ENCODE peak calls at places on chromosome 9, in nine cellular contexts. One of them, this sample, is unnamed.
A peak's percentile ranks its signal among the peaks of the same experiment; 100 is the strongest.

GRCh38 chr9:93154293-93154903 is 20.3 kb upstream of the NINJ1 start:
- DNase-seq in MG63: peak; percentile 22
- DNase-seq in H1: peak; percentile 84
- DNase-seq in CD4-positive, CD25-positive, alpha-beta regulatory T cell: no peak
- DNase-seq in lower lobe of right lung: no peak
- DNase-seq in cardiac muscle cell: peak; percentile 17
- DNase-seq in GM23338: peak; percentile 86
- DNase-seq in fibroblast of lung: no peak
- DNase-seq in ovary: no peak
- DNase-seq in this sample: no peak

GRCh38 chr9:91155746-91156145 is 206.0 kb downstream of the AUH start:
- DNase-seq in MG63: no peak
- DNase-seq in H1: no peak
- DNase-seq in CD4-positive, CD25-positive, alpha-beta regulatory T cell: no peak
- DNase-seq in lower lobe of right lung: no peak
- DNase-seq in cardiac muscle cell: no peak
- DNase-seq in GM23338: no peak
- DNase-seq in fibroblast of lung: no peak
- DNase-seq in ovary: no peak
- DNase-seq in this sample: no peak

GRCh38 chr9:16794871-16795639 is 75.4 kb downstream of the BNC2 start:
- DNase-seq in MG63: peak; percentile 85
- DNase-seq in H1: no peak
- DNase-seq in CD4-positive, CD25-positive, alpha-beta regulatory T cell: no peak
- DNase-seq in lower lobe of right lung: no peak
- DNase-seq in cardiac muscle cell: peak; percentile 88
- DNase-seq in GM23338: no peak
- DNase-seq in fibroblast of lung: peak; percentile 68
- DNase-seq in ovary: no peak
- DNase-seq in this sample: no peak

GRCh38 chr9:81584099-81584498 is 105.2 kb downstream of the TLE1 start:
- DNase-seq in MG63: no peak
- DNase-seq in H1: no peak
- DNase-seq in CD4-positive, CD25-positive, alpha-beta regulatory T cell: no peak
- DNase-seq in lower lobe of right lung: no peak
- DNase-seq in cardiac muscle cell: no peak
- DNase-seq in GM23338: no peak
- DNase-seq in fibroblast of lung: no peak
- DNase-seq in ovary: no peak
- DNase-seq in this sample: no peak

GRCh38 chr9:87594218-87594617 is 96.6 kb downstream of the DAPK1 start:
- DNase-seq in MG63: no peak
- DNase-seq in H1: no peak
- DNase-seq in CD4-positive, CD25-positive, alpha-beta regulatory T cell: no peak
- DNase-seq in lower lobe of right lung: peak; percentile 45
- DNase-seq in cardiac muscle cell: peak; percentile 45
- DNase-seq in GM23338: no peak
- DNase-seq in fibroblast of lung: peak; percentile 39
- DNase-seq in ovary: no peak
- DNase-seq in this sample: no peak

GRCh38 chr9:115694014-115694413 is 459.6 kb upstream of the PAPPA start:
- DNase-seq in MG63: peak; percentile 9
- DNase-seq in H1: peak; percentile 52
- DNase-seq in CD4-positive, CD25-positive, alpha-beta regulatory T cell: no peak
- DNase-seq in lower lobe of right lung: no peak
- DNase-seq in cardiac muscle cell: peak; percentile 97
- DNase-seq in GM23338: peak; percentile 80
- DNase-seq in fibroblast of lung: peak; percentile 95
- DNase-seq in ovary: no peak
- DNase-seq in this sample: no peak

GRCh38 chr9:73595036-73595545 is 443.4 kb downstream of the ANXA1 start:
- DNase-seq in MG63: no peak
- DNase-seq in H1: no peak
- DNase-seq in CD4-positive, CD25-positive, alpha-beta regulatory T cell: no peak
- DNase-seq in lower lobe of right lung: no peak
- DNase-seq in cardiac muscle cell: no peak
- DNase-seq in GM23338: no peak
- DNase-seq in fibroblast of lung: no peak
- DNase-seq in ovary: no peak
- DNase-seq in this sample: no peak

GRCh38 chr9:92187989-92188714 is 72.9 kb upstream of the SPTLC1 start:
- DNase-seq in MG63: peak; percentile 23
- DNase-seq in H1: no peak
- DNase-seq in CD4-positive, CD25-positive, alpha-beta regulatory T cell: no peak
- DNase-seq in lower lobe of right lung: no peak
- DNase-seq in cardiac muscle cell: no peak
- DNase-seq in GM23338: no peak
- DNase-seq in fibroblast of lung: no peak
- DNase-seq in ovary: no peak
- DNase-seq in this sample: no peak

GRCh38 chr9:90974007-90974406 is 172.4 kb downstream of the SYK start:
- DNase-seq in MG63: no peak
- DNase-seq in H1: no peak
- DNase-seq in CD4-positive, CD25-positive, alpha-beta regulatory T cell: no peak
- DNase-seq in lower lobe of right lung: no peak
- DNase-seq in cardiac muscle cell: peak; percentile 46
- DNase-seq in GM23338: no peak
- DNase-seq in fibroblast of lung: peak; percentile 27
- DNase-seq in ovary: no peak
- DNase-seq in this sample: no peak

GRCh38 chr9:123642291-123643278 is 286.6 kb downstream of the CRB2 start:
- DNase-seq in MG63: no peak
- DNase-seq in H1: no peak
- DNase-seq in CD4-positive, CD25-positive, alpha-beta regulatory T cell: no peak
- DNase-seq in lower lobe of right lung: peak; percentile 61
- DNase-seq in cardiac muscle cell: peak; percentile 64
- DNase-seq in GM23338: no peak
- DNase-seq in fibroblast of lung: peak; percentile 67
- DNase-seq in ovary: peak; percentile 67
- DNase-seq in this sample: no peak

GRCh38 chr9:78745996-78746395 is 449.1 kb downstream of the PSAT1 start:
- DNase-seq in MG63: no peak
- DNase-seq in H1: no peak
- DNase-seq in CD4-positive, CD25-positive, alpha-beta regulatory T cell: no peak
- DNase-seq in lower lobe of right lung: no peak
- DNase-seq in cardiac muscle cell: no peak
- DNase-seq in GM23338: no peak
- DNase-seq in fibroblast of lung: peak; percentile 34
- DNase-seq in ovary: no peak
- DNase-seq in this sample: no peak

GRCh38 chr9:96551403-96551802 is 68.2 kb downstream of the CDC14B start:
- DNase-seq in MG63: no peak
- DNase-seq in H1: no peak
- DNase-seq in CD4-positive, CD25-positive, alpha-beta regulatory T cell: no peak
- DNase-seq in lower lobe of right lung: no peak
- DNase-seq in cardiac muscle cell: no peak
- DNase-seq in GM23338: no peak
- DNase-seq in fibroblast of lung: no peak
- DNase-seq in ovary: no peak
- DNase-seq in this sample: no peak

GRCh38 chr9:34994429-34995287 is 5.1 kb downstream of the DNAJB5 start:
- DNase-seq in MG63: peak; percentile 15
- DNase-seq in H1: peak; percentile 71
- DNase-seq in CD4-positive, CD25-positive, alpha-beta regulatory T cell: no peak
- DNase-seq in lower lobe of right lung: no peak
- DNase-seq in cardiac muscle cell: peak; percentile 68
- DNase-seq in GM23338: peak; percentile 79
- DNase-seq in fibroblast of lung: peak; percentile 51
- DNase-seq in ovary: no peak
- DNase-seq in this sample: no peak

GRCh38 chr9:87880683-87881082 is 2.0 kb upstream of the SPATA31E1 start:
- DNase-seq in MG63: no peak
- DNase-seq in H1: no peak
- DNase-seq in CD4-positive, CD25-positive, alpha-beta regulatory T cell: no peak
- DNase-seq in lower lobe of right lung: no peak
- DNase-seq in cardiac muscle cell: no peak
- DNase-seq in GM23338: no peak
- DNase-seq in fibroblast of lung: no peak
- DNase-seq in ovary: no peak
- DNase-seq in this sample: no peak

GRCh38 chr9:33210006-33210715 is 29.8 kb upstream of the SPINK4 start:
- DNase-seq in MG63: no peak
- DNase-seq in H1: no peak
- DNase-seq in CD4-positive, CD25-positive, alpha-beta regulatory T cell: no peak
- DNase-seq in lower lobe of right lung: no peak
- DNase-seq in cardiac muscle cell: no peak
- DNase-seq in GM23338: no peak
- DNase-seq in fibroblast of lung: no peak
- DNase-seq in ovary: no peak
- DNase-seq in this sample: no peak

GRCh38 chr9:91659529-91660294 is 236.1 kb upstream of the NFIL3 start:
- DNase-seq in MG63: peak; percentile 27
- DNase-seq in H1: no peak
- DNase-seq in CD4-positive, CD25-positive, alpha-beta regulatory T cell: no peak
- DNase-seq in lower lobe of right lung: no peak
- DNase-seq in cardiac muscle cell: peak; percentile 44
- DNase-seq in GM23338: peak; percentile 61
- DNase-seq in fibroblast of lung: peak; percentile 49
- DNase-seq in ovary: no peak
- DNase-seq in this sample: no peak

GRCh38 chr9:76528056-76528455 is 69.1 kb downstream of the GCNT1 start:
- DNase-seq in MG63: no peak
- DNase-seq in H1: no peak
- DNase-seq in CD4-positive, CD25-positive, alpha-beta regulatory T cell: no peak
- DNase-seq in lower lobe of right lung: no peak
- DNase-seq in cardiac muscle cell: no peak
- DNase-seq in GM23338: no peak
- DNase-seq in fibroblast of lung: no peak
- DNase-seq in ovary: no peak
- DNase-seq in this sample: no peak

GRCh38 chr9:1604942-1605560 is 410.1 kb upstream of the SMARCA2 start:
- DNase-seq in MG63: no peak
- DNase-seq in H1: no peak
- DNase-seq in CD4-positive, CD25-positive, alpha-beta regulatory T cell: no peak
- DNase-seq in lower lobe of right lung: no peak
- DNase-seq in cardiac muscle cell: peak; percentile 62
- DNase-seq in GM23338: peak; percentile 74
- DNase-seq in fibroblast of lung: peak; percentile 32
- DNase-seq in ovary: no peak
- DNase-seq in this sample: no peak

GRCh38 chr9:4550777-4551476 is 60.7 kb downstream of the SLC1A1 start:
- DNase-seq in MG63: no peak
- DNase-seq in H1: no peak
- DNase-seq in CD4-positive, CD25-positive, alpha-beta regulatory T cell: peak; percentile 32
- DNase-seq in lower lobe of right lung: no peak
- DNase-seq in cardiac muscle cell: peak; percentile 39
- DNase-seq in GM23338: no peak
- DNase-seq in fibroblast of lung: peak; percentile 32
- DNase-seq in ovary: no peak
- DNase-seq in this sample: no peak

GRCh38 chr9:84107995-84108394 is 127.4 kb downstream of the RMI1 start:
- DNase-seq in MG63: no peak
- DNase-seq in H1: no peak
- DNase-seq in CD4-positive, CD25-positive, alpha-beta regulatory T cell: no peak
- DNase-seq in lower lobe of right lung: no peak
- DNase-seq in cardiac muscle cell: no peak
- DNase-seq in GM23338: no peak
- DNase-seq in fibroblast of lung: no peak
- DNase-seq in ovary: no peak
- DNase-seq in this sample: no peak

GRCh38 chr9:84111726-84112125 is 131.1 kb downstream of the RMI1 start:
- DNase-seq in MG63: no peak
- DNase-seq in H1: no peak
- DNase-seq in CD4-positive, CD25-positive, alpha-beta regulatory T cell: no peak
- DNase-seq in lower lobe of right lung: no peak
- DNase-seq in cardiac muscle cell: peak; percentile 36
- DNase-seq in GM23338: no peak
- DNase-seq in fibroblast of lung: no peak
- DNase-seq in ovary: no peak
- DNase-seq in this sample: no peak

GRCh38 chr9:84101892-84102632 is 121.5 kb downstream of the RMI1 start:
- DNase-seq in MG63: no peak
- DNase-seq in H1: peak; percentile 50
- DNase-seq in CD4-positive, CD25-positive, alpha-beta regulatory T cell: no peak
- DNase-seq in lower lobe of right lung: no peak
- DNase-seq in cardiac muscle cell: no peak
- DNase-seq in GM23338: peak; percentile 37
- DNase-seq in fibroblast of lung: no peak
- DNase-seq in ovary: no peak
- DNase-seq in this sample: no peak

GRCh38 chr9:84107081-84107480 is 126.5 kb downstream of the RMI1 start:
- DNase-seq in MG63: no peak
- DNase-seq in H1: no peak
- DNase-seq in CD4-positive, CD25-positive, alpha-beta regulatory T cell: no peak
- DNase-seq in lower lobe of right lung: no peak
- DNase-seq in cardiac muscle cell: no peak
- DNase-seq in GM23338: no peak
- DNase-seq in fibroblast of lung: no peak
- DNase-seq in ovary: no peak
- DNase-seq in this sample: no peak
- H3K4me3 ChIP-seq in MG63: no peak overlapping the region
- H3K4me3 ChIP-seq in H1: no peak overlapping the region
- H3K4me3 ChIP-seq in CD4-positive, CD25-positive, alpha-beta regulatory T cell: no peak overlapping the region
- H3K4me3 ChIP-seq in lower lobe of right lung: no peak overlapping the region
- H3K4me3 ChIP-seq in cardiac muscle cell: no peak overlapping the region
- H3K4me3 ChIP-seq in GM23338: no peak overlapping the region
- H3K4me3 ChIP-seq in fibroblast of lung: no peak overlapping the region
- H3K4me3 ChIP-seq in ovary: no peak overlapping the region
- H3K4me3 ChIP-seq in this sample: no peak overlapping the region

GRCh38 chr9:95081998-95082397 is 235.5 kb downstream of the FANCC start:
- DNase-seq in MG63: no peak
- DNase-seq in H1: no peak
- DNase-seq in CD4-positive, CD25-positive, alpha-beta regulatory T cell: no peak
- DNase-seq in lower lobe of right lung: no peak
- DNase-seq in cardiac muscle cell: no peak
- DNase-seq in GM23338: no peak
- DNase-seq in fibroblast of lung: no peak
- DNase-seq in ovary: no peak
- DNase-seq in this sample: peak; percentile 65
- H3K36me3 ChIP-seq in MG63: peaks cover 92% of the 10 kb centered on the region
- H3K36me3 ChIP-seq in H1: no peaks in the 10 kb centered on the region
- H3K36me3 ChIP-seq in CD4-positive, CD25-positive, alpha-beta regulatory T cell: no peaks in the 10 kb centered on the region
- H3K36me3 ChIP-seq in lower lobe of right lung: peaks cover 81% of the 10 kb centered on the region
- H3K36me3 ChIP-seq in cardiac muscle cell: peaks cover 38% of the 10 kb centered on the region
- H3K36me3 ChIP-seq in GM23338: no peaks in the 10 kb centered on the region
- H3K36me3 ChIP-seq in fibroblast of lung: peaks cover 45% of the 10 kb centered on the region
- H3K36me3 ChIP-seq in ovary: no peaks in the 10 kb centered on the region
- H3K36me3 ChIP-seq in this sample: no peaks in the 10 kb centered on the region

GRCh38 chr9:71250626-71251025 is 129.2 kb upstream of the TRPM3 start:
- DNase-seq in MG63: no peak
- DNase-seq in H1: peak; percentile 52
- DNase-seq in CD4-positive, CD25-positive, alpha-beta regulatory T cell: no peak
- DNase-seq in lower lobe of right lung: no peak
- DNase-seq in cardiac muscle cell: no peak
- DNase-seq in GM23338: peak; percentile 92
- DNase-seq in fibroblast of lung: no peak
- DNase-seq in ovary: no peak
- DNase-seq in this sample: no peak
- H3K4me3 ChIP-seq in MG63: no peak overlapping the region
- H3K4me3 ChIP-seq in H1: no peak overlapping the region
- H3K4me3 ChIP-seq in CD4-positive, CD25-positive, alpha-beta regulatory T cell: no peak overlapping the region
- H3K4me3 ChIP-seq in lower lobe of right lung: no peak overlapping the region
- H3K4me3 ChIP-seq in cardiac muscle cell: no peak overlapping the region
- H3K4me3 ChIP-seq in GM23338: peak overlapping the region; percentile 3
- H3K4me3 ChIP-seq in fibroblast of lung: no peak overlapping the region
- H3K4me3 ChIP-seq in ovary: no peak overlapping the region
- H3K4me3 ChIP-seq in this sample: no peak overlapping the region

DNA sequence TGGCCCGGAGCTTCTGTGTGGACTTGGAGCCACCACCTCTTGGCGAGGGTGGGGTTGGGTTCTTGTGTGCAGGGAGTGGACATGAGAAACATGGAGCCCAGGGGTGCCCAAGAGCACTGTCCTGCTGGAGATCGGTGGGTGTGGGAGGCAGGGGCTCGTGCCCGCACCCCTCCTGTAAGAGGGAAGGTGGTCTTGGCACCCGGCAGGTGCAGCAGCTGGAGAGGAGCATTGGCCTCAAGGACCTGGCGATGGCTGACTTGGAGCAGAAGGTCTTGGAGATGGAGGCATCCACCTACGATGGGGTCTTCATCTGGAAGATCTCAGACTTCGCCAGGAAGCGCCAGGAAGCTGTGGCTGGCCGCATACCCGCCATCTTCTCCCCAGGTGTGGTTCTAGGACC is 23.7 kb downstream of the FBXW5 start:
- DNase-seq in MG63: no peak
- DNase-seq in H1: no peak
- DNase-seq in CD4-positive, CD25-positive, alpha-beta regulatory T cell: no peak
- DNase-seq in lower lobe of right lung: no peak
- DNase-seq in cardiac muscle cell: no peak
- DNase-seq in GM23338: no peak
- DNase-seq in fibroblast of lung: no peak
- DNase-seq in ovary: no peak
- DNase-seq in this sample: no peak
- H3K36me3 ChIP-seq in MG63: peaks cover 39% of the 10 kb centered on the region
- H3K36me3 ChIP-seq in H1: peaks cover 24% of the 10 kb centered on the region
- H3K36me3 ChIP-seq in CD4-positive, CD25-positive, alpha-beta regulatory T cell: peaks cover 53% of the 10 kb centered on the region
- H3K36me3 ChIP-seq in lower lobe of right lung: peaks cover 69% of the 10 kb centered on the region
- H3K36me3 ChIP-seq in cardiac muscle cell: peaks cover 15% of the 10 kb centered on the region
- H3K36me3 ChIP-seq in GM23338: peaks cover 8% of the 10 kb centered on the region
- H3K36me3 ChIP-seq in fibroblast of lung: peaks cover 26% of the 10 kb centered on the region
- H3K36me3 ChIP-seq in ovary: no peaks in the 10 kb centered on the region
- H3K36me3 ChIP-seq in this sample: no peaks in the 10 kb centered on the region